ENCODE peak calls at places on chromosomes 16 and 17, in five cellular contexts. A, L, J, T and Y are unnamed samples.

GRCh38 chr16:89511352-89511751 is 3.1 kb downstream of the SPG7 start:
- DNase-seq in J (no peak), A (no peak), T (no peak), L (no peak), Y (no peak)

GRCh38 chr17:61646482-61646881 is 55.5 kb upstream of the NACA2 start:
- DNase-seq in A (no peak), T (no peak), J (no peak), L (no peak), Y (no peak)

GRCh38 chr16:24826096-24826690 is 19.6 kb upstream of the SLC5A11 start:
- DNase-seq in T (no peak), L (no peak), A (no peak), J (no peak), Y (no peak)

GRCh38 chr16:72590179-72590937 is 418.4 kb upstream of the PMFBP1 start:
- DNase-seq in T (no peak), L (no peak), A (no peak), J (no peak), Y (no peak)

GRCh38 chr16:68197250-68197649 is 38.7 kb downstream of the ESRP2 start:
- DNase-seq in L (no peak), A (no peak), T (no peak), J (no peak), Y (no peak)

GRCh38 chr17:15509095-15509494 is 41.7 kb upstream of the CDRT4 start:
- DNase-seq in L (no peak), T (no peak), J (no peak), A (no peak), Y (no peak)

GRCh38 chr16:88451586-88452484 is 1.2 kb upstream of the ZFPM1 start:
- DNase-seq in A (no peak), T (no peak), L (no peak), J (no peak), Y (no peak)

GRCh38 chr17:12230411-12230810 is 209.7 kb downstream of the MAP2K4 start:
- DNase-seq in A (no peak), J (no peak), T (no peak), L (no peak), Y (no peak)

GRCh38 chr16:80666378-80667257 is 125.8 kb downstream of the DYNLRB2 start:
- DNase-seq in J (no peak), A (no peak), T (no peak), L (no peak), Y (no peak)

GRCh38 chr16:11742041-11742535 is 569 bp downstream of the TXNDC11 start:
- DNase-seq in L (peak), A (peak), T (no peak), J (no peak), Y (peak)

GRCh38 chr17:33115957-33116680 is 124.5 kb downstream of the SPACA3 start:
- DNase-seq in A (no peak), L (no peak), J (no peak), T (no peak), Y (peak)

GRCh38 chr17:40168262-40168832 is 8.9 kb upstream of the RAPGEFL1 start:
- DNase-seq in A (no peak), L (no peak), J (no peak), T (peak), Y (peak)

GRCh38 chr16:50634947-50635346 is 46.2 kb downstream of the SNX20 start:
- DNase-seq in L (no peak), J (no peak), A (no peak), T (no peak), Y (no peak)

GRCh38 chr17:79840989-79841286 is 1.7 kb upstream of the CBX4 start:
- DNase-seq in A (no peak), J (no peak), L (no peak), T (no peak), Y (no peak)
- H3K4me3 ChIP-seq in A (no peak), J (no peak), L (peak), T (no peak), Y (no peak)

GRCh38 chr17:6711681-6712057 is 1.5 kb downstream of the SLC13A5 start:
- DNase-seq in A (no peak), L (no peak), T (no peak), J (no peak), Y (no peak)

GRCh38 chr17:6712058-6712853 is 913 bp downstream of the SLC13A5 start:
- DNase-seq in J (peak), L (no peak), T (peak), A (no peak), Y (no peak)

GRCh38 chr17:6713130-6713917 is at the start of gene SLC13A5:
- DNase-seq in T (peak), J (no peak), L (no peak), A (no peak), Y (no peak)

GRCh38 chr17:6713918-6714271 is 726 bp upstream of the SLC13A5 start:
- DNase-seq in A (no peak), L (no peak), T (no peak), J (no peak), Y (no peak)

DNA sequence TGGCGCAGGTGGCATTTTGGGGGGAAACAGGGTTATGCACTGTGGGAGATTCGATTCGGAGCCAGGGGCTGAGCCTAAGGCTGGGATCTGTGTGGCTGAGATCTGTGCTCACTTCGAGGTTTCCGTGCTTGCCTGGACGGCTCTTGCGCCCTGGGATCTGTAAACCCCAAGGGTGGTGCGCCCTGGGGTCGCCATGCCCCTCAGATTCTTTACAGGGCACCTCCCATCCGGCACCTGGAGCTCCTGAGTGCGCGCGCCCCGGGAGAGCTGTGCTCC is 377 bp downstream of the SLC13A5 start:
- DNase-seq in T (no peak), L (no peak), J (no peak), A (no peak), Y (no peak)
- H3K4me3 ChIP-seq in T (peak), L (peak), J (peak), A (no peak), Y (no peak)

GRCh38 chr17:45229681-45230409 is 8.2 kb downstream of the FMNL1 start:
- DNase-seq in J (no peak), T (no peak), A (peak), L (peak), Y (no peak)

GRCh38 chr17:45227631-45228120 is 6.0 kb downstream of the FMNL1 start:
- DNase-seq in J (no peak), T (no peak), L (no peak), A (no peak), Y (no peak)

GRCh38 chr17:45227101-45227591 is 5.5 kb downstream of the FMNL1 start:
- DNase-seq in A (peak), T (no peak), L (no peak), J (no peak), Y (no peak)

GRCh38 chr17:45228985-45229517 is 7.4 kb downstream of the FMNL1 start:
- DNase-seq in J (peak), T (peak), L (peak), A (peak), Y (peak)

DNA sequence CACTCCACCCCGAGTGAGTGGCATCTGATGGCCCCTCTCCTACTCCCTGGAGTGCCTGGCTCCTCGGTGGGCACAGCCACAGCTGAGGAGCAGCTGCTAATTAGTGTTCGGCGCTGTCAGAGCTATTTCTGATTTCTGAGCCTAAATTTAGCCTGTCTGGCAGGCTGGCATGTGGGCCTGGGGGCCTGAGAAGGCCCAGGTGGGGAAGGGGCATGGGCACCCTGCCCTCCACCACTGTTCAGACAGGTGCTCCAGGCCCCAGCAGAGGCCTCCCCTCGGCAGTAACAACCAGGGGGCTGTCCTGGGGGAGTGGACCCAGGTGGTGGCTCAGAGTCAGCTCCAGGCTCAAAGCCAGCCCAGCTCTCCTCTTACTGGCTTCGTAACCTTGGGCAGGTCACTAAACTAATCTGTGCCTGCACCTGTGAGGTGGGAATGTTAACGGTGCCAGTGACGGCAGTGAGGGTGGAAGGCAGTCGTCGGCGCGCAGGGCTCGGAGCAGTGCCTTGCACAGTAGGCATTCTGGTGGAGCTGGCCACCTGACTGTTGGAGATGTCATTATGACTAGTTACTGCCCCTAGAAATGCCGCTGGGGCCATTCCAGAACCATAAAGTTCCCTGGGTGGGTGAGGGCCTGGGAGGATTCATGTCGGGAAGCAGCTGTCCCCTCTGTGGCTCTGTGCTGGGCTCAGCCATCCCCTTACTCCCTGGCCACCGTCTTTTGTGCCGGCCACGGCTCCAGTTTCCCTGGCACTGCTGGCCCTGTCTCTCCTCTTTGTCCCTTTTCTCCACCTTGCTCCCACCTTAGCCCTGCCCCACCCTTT is 6.6 kb downstream of the FMNL1 start:
- DNase-seq in A (peak), L (no peak), T (no peak), J (no peak), Y (no peak)
- H3K4me3 ChIP-seq in A (no peak), L (peak), T (no peak), J (no peak), Y (no peak)

DNA sequence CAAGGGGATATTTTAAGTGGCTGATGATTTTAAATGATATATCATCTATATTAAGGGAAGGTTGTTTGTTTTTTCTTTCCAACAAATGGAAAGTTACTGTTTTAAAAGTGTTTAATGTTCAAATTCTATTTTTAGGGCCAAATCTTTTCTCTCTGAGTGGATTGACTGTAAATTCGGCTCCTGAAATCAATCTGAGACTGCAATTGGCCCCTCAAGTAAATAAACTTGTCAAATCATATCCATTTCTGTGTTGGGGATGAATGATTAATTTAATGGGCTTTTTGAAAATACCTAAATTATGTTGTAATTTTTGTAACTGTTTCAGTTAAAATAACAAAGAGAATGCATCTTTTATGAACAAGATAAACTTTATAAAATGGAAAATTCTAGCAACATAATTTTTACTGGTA is 2.6 kb downstream of the HS3ST3A1 start:
- DNase-seq in T (no peak), L (no peak), J (no peak), A (no peak), Y (no peak)
- H3K4me3 ChIP-seq in T (peak), L (no peak), J (no peak), A (no peak), Y (no peak)

GRCh38 chr17:48726916-48727286 is 1.6 kb downstream of the HOXB13 start:
- DNase-seq in J (no peak), A (no peak), L (no peak), T (no peak), Y (no peak)

GRCh38 chr17:48727415-48728175 is 955 bp downstream of the HOXB13 start:
- DNase-seq in T (no peak), A (no peak), L (no peak), J (no peak), Y (no peak)

GRCh38 chr17:48729335-48730239 is 1.0 kb upstream of the HOXB13 start:
- DNase-seq in A (no peak), J (no peak), L (no peak), T (no peak), Y (no peak)

GRCh38 chr17:48730240-48730550 is 1.6 kb upstream of the HOXB13 start:
- DNase-seq in A (no peak), J (no peak), L (no peak), T (no peak), Y (no peak)

GRCh38 chr17:48728232-48729231 is at the start of gene HOXB13:
- DNase-seq in L (peak), T (peak), J (no peak), A (peak), Y (no peak)
- H3K4me3 ChIP-seq in L (peak), T (no peak), J (no peak), A (peak), Y (no peak)

GRCh38 chr16:2519711-2520080 is 475 bp upstream of the AMDHD2 start:
- DNase-seq in A (no peak), J (no peak), T (no peak), L (no peak), Y (no peak)
- H3K4me3 ChIP-seq in A (peak), J (peak), T (peak), L (peak), Y (peak)

DNA sequence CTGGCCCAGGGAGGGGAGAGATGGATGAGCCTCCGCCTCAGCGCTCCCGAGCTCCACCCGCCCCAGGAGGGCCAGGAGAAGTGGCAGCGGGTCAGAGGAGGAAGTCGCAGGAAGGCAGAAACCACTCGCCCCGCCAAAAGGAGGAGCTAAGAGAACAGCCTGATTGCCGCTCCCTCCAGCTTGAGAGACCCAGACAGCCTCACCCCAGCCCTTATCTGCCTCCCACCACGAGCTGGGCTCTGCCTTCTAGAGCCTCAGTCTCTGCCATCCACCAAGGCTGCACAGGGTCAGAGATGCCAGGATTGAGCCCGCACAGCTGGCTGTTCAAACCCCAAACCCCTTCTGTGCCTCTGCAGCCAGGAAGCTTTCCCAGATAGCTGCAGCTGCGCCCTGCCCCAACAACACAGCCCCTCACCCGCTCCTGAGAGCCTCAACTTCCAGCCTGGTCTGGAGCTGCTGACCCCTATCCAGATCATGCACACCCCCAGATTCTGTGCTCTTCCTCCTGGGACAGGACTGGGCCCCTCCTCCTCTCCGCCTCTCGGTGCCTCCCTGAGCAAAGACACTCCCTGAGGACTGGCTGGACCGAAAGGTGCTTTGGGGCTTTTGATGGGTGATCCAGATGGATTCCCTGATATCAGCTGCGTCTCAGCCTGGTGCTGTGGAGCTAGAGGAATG is 1.0 kb upstream of the ATP2A3 start:
- DNase-seq in A (peak), T (no peak), L (peak), J (no peak), Y (no peak)
- H3K4me3 ChIP-seq in A (peak), T (peak), L (peak), J (peak), Y (peak)

DNA sequence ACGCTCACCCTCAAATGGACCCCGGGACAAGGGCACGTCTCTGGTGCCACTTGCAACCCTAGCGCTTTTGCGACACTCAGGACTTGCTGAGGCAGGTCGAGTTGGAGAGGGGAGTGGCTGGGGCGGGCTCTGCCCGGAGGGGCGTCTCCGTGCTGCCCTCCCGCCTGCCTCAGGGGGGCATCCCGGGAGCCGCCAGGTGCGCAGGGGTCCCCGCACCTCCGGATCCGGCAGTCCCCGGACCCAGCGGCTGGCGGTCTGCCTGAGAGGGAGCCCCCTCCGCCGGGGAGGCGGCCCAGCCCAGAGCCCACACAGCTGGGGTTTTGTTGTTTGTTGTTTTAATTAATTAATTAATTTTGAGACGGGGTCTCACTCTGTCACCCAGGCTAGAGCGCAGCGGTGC is at the start of gene SLC52A1:
- DNase-seq in L (no peak), A (peak), T (no peak), J (no peak), Y (no peak)
- H3K4me3 ChIP-seq in L (peak), A (peak), T (peak), J (peak), Y (no peak)